ENCODE peak calls at places on chromosome 12, in five cellular contexts. F is adrenal gland; L is CD4-positive, CD25-positive, alpha-beta regulatory T cell; I is IMR-90; K is A673. D is an unnamed sample.

GRCh38 chr12:90802727-90803126 is 152.2 kb downstream of the CCER1 start:
- DNase-seq in I (no peak), L (no peak), K (no peak), F (no peak), D (no peak)

GRCh38 chr12:104137175-104137901 is 672 bp downstream of the NFYB start:
- DNase-seq in L (peak; percentile 67), F (peak; percentile 47), I (peak; percentile 62), K (peak; percentile 46), D (peak; percentile 25)

GRCh38 chr12:54028324-54029201 is at the start of gene HOXC6:
- DNase-seq in F (no peak), I (no peak), L (no peak), K (no peak), D (no peak)

GRCh38 chr12:68007023-68007422 is 17.8 kb downstream of the IFNG-AS1 start:
- DNase-seq in K (no peak), I (no peak), F (no peak), L (no peak), D (no peak)

GRCh38 chr12:115088328-115088994 is 404.5 kb upstream of the TBX3 start:
- DNase-seq in I (no peak), K (no peak), F (peak; percentile 84), L (no peak), D (no peak)

GRCh38 chr12:12091977-12092663 is 21.4 kb downstream of the BCL2L14 start:
- DNase-seq in I (no peak), F (no peak), K (peak; percentile 39), L (no peak), D (no peak)

GRCh38 chr12:5470221-5470620 is 38.3 kb downstream of the NTF3 start:
- DNase-seq in F (no peak), K (no peak), I (no peak), L (no peak), D (no peak)

GRCh38 chr12:126772171-126772864 is 1494.7 kb upstream of the TMEM132C start:
- DNase-seq in K (peak; percentile 79), F (no peak), L (peak; percentile 42), I (peak; percentile 2), D (peak; percentile 81)

GRCh38 chr12:3271146-3271545 is 194.0 kb downstream of the TSPAN9 start:
- DNase-seq in I (no peak), K (no peak), L (no peak), F (no peak), D (no peak)

GRCh38 chr12:132110677-132111076 is 33.4 kb downstream of the DDX51 start:
- DNase-seq in I (no peak), L (no peak), F (no peak), K (no peak), D (no peak)

GRCh38 chr12:24975425-24975824 is 26.5 kb upstream of the BCAT1 start:
- DNase-seq in K (no peak), F (no peak), L (no peak), I (no peak), D (no peak)

GRCh38 chr12:21771311-21771710 is 3.2 kb downstream of the KCNJ8 start:
- DNase-seq in L (no peak), F (no peak), I (peak; percentile 74), K (no peak), D (no peak)

GRCh38 chr12:3123729-3124128 is 46.5 kb downstream of the TSPAN9 start:
- DNase-seq in I (no peak), L (no peak), K (no peak), F (no peak), D (peak; percentile 62)

GRCh38 chr12:2891240-2892053 is 756 bp downstream of the TULP3 start:
- DNase-seq in L (no peak), F (peak; percentile 66), K (peak; percentile 78), I (peak; percentile 61), D (peak; percentile 61)

GRCh38 chr12:70314145-70314544 is 51.9 kb upstream of the KCNMB4 start:
- DNase-seq in I (no peak), L (no peak), K (no peak), F (no peak), D (no peak)

GRCh38 chr12:47032644-47033043 is 46.8 kb upstream of the PCED1B start:
- DNase-seq in F (no peak), I (peak; percentile 77), K (peak; percentile 78), L (peak; percentile 78), D (no peak)

GRCh38 chr12:57151741-57152407 is 4.5 kb upstream of the LRP1-AS start:
- DNase-seq in L (no peak), I (peak; percentile 74), F (no peak), K (no peak), D (peak; percentile 94)

GRCh38 chr12:75722714-75723200 is 211.3 kb upstream of the KRR1 start:
- DNase-seq in I (peak; percentile 93), L (peak; percentile 81), K (peak; percentile 96), F (peak; percentile 63), D (peak; percentile 77)

GRCh38 chr12:27733052-27733656 is 22.5 kb downstream of the MRPS35 start:
- DNase-seq in F (no peak), K (peak; percentile 45), I (peak; percentile 52), L (peak; percentile 60), D (peak; percentile 25)

GRCh38 chr12:76546889-76547288 is 12.7 kb downstream of the OSBPL8 start:
- DNase-seq in K (peak; percentile 53), L (no peak), I (no peak), F (no peak), D (no peak)

GRCh38 chr12:6915023-6915788 is 826 bp downstream of the ENO2 start:
- DNase-seq in L (peak; percentile 23), I (no peak), F (no peak), K (peak; percentile 88), D (no peak)

GRCh38 chr12:51821423-51822260 is 26.9 kb downstream of the FIGNL2 start:
- DNase-seq in L (no peak), F (no peak), K (no peak), I (no peak), D (no peak)

GRCh38 chr12:10169094-10169493 is 2.8 kb downstream of the OLR1 start:
- DNase-seq in F (no peak), I (peak; percentile 75), K (no peak), L (no peak), D (no peak)

GRCh38 chr12:132194056-132194455 is 49.8 kb downstream of the NOC4L start:
- DNase-seq in F (no peak), K (no peak), L (peak; percentile 16), I (no peak), D (no peak)

GRCh38 chr12:31510034-31510433 is 80.9 kb downstream of the DENND5B start:
- DNase-seq in K (no peak), F (no peak), L (no peak), I (peak; percentile 22), D (no peak)

GRCh38 chr12:5254703-5255102 is 177.2 kb upstream of the NTF3 start:
- DNase-seq in L (no peak), K (no peak), I (no peak), F (no peak), D (peak; percentile 49)

GRCh38 chr12:56518570-56518969 is 3.0 kb upstream of the RBMS2 start:
- DNase-seq in L (no peak), K (no peak), I (peak; percentile 66), F (no peak), D (no peak)

GRCh38 chr12:89856431-89856830 is 147.8 kb upstream of the ATP2B1 start:
- DNase-seq in F (no peak), K (peak; percentile 19), L (no peak), I (peak; percentile 72), D (no peak)

GRCh38 chr12:67107751-67108269 is 161.3 kb upstream of the CAND1 start:
- DNase-seq in L (no peak), I (no peak), F (no peak), K (no peak), D (no peak)

GRCh38 chr12:120529641-120530314 is 820 bp upstream of the COQ5 start:
- DNase-seq in F (no peak), L (peak; percentile 32), K (peak; percentile 60), I (peak; percentile 33), D (peak; percentile 14)

GRCh38 chr12:66449531-66449930 is 147.2 kb downstream of the HELB start:
- DNase-seq in I (no peak), L (no peak), F (no peak), K (no peak), D (no peak)

GRCh38 chr12:123038486-123038885 is 58.0 kb downstream of the ARL6IP4 start:
- DNase-seq in K (no peak), F (no peak), L (no peak), I (no peak), D (no peak)
- H3K27me3 ChIP-seq in K (no peaks in the 10 kb centered on the region), F (no peaks in the 10 kb centered on the region), L (no peaks in the 10 kb centered on the region), I (no peaks in the 10 kb centered on the region), D (no peaks in the 10 kb centered on the region)

DNA sequence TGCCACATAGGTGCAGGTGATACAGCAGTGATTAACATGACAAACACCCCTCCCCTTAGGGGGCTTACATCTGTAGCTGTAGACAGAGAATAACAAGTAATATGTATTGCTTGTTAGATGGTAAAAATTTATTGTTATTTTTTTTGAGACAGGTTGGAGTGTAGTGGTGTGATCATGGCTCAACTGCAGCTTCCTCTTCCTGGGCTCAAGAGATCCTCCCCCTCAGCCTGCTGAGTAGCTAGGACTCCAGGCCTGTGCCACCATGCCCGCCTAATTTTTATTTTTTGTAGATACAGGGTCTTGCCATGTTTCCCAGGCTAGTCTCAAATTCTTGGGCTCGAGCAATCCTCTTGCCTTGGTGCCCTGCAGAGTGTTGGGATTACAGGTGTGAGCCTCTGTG is 19.8 kb downstream of the DIP2B start:
- DNase-seq in F (no peak), I (no peak), K (no peak), L (no peak), D (no peak)
- H3K4me3 ChIP-seq in F (no peak overlapping the region), I (no peak overlapping the region), K (no peak overlapping the region), L (no peak overlapping the region), D (no peak overlapping the region)

DNA sequence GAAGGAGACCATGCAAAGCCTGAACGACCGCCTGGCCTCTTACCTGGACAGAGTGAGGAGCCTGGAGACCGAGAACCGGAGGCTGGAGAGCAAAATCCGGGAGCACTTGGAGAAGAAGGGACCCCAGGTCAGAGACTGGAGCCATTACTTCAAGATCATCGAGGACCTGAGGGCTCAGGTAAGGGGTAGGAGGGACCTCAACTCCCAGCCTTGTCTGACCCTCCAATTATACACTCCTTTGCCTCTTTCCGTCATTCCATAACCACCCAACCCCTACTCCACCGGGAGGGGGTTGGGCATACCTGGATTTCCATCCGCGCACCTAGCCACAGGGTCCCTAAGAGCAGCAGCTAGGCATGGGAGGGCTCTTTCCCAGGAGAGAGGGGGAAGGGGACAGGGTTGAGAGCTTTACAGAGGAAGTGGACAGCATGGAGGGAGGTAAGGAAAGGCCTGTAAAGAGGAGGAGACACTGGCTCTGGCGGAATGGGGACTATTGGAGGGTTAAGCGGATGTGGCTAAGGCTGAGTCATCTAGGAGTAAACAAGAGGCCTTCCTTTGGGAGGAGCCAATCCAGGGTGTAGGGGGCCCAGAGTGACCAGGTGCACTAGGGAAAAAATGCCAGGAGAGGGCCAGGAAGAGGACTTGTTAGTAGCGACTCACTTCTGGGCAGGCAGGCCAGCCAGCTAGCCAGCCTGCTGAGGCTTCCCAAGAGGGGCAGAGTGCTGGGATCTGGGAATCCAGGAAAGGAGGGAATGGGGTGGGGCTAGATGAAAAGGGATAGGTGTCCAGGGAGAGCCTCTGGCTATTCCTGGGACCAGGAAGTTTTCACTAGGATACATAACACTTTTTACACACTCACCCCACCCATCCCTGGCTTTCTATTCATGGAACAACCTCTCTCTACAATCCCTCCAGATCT is 754 bp downstream of the KRT18 start:
- DNase-seq in L (no peak), F (peak; percentile 27), I (peak; percentile 95), K (peak; percentile 59), D (peak; percentile 93)
- H3K27me3 ChIP-seq in L (no peaks in the 10 kb centered on the region), F (no peaks in the 10 kb centered on the region), I (no peaks in the 10 kb centered on the region), K (no peaks in the 10 kb centered on the region), D (no peaks in the 10 kb centered on the region)

GRCh38 chr12:39440101-39440500 is 2.8 kb downstream of the KIF21A start:
- DNase-seq in F (no peak), L (no peak), I (no peak), K (no peak), D (no peak)
- H3K4me3 ChIP-seq in F (no peak overlapping the region), L (no peak overlapping the region), I (no peak overlapping the region), K (no peak overlapping the region), D (no peak overlapping the region)